ENCODE peak calls at places on chromosomes 11 and 22, in eight cellular contexts. N is NB4; A is kidney; W is activated B cell treated with CpG ODN at 0.5 μM for 24 hours; C is heart right ventricle; O is endothelial cell; G is HFFc6; U is activated CD8-positive, alpha-beta T cell treated with anti-CD3 and anti-CD28 coated beads for 36 hours. P is an unnamed sample.

GRCh38 chr22:45919504-45920286 is 57.3 kb downstream of the WNT7B start:
- DNase-seq in N (no peak), A (no peak), W (no peak), C (no peak), O (no peak), G (no peak), U (no peak), P (no peak)

GRCh38 chr11:36164522-36165250 is 124.5 kb downstream of the COMMD9 start:
- DNase-seq in N (no peak), A (no peak), W (no peak), C (no peak), O (no peak), G (peak), U (no peak), P (no peak)

GRCh38 chr22:27800250-27801131 is 1.1 kb downstream of the MN1 start:
- DNase-seq in N (no peak), A (peak), W (no peak), C (peak), O (no peak), G (no peak), U (no peak), P (no peak)

GRCh38 chr11:123943738-123944137 is at the start of gene OR6T1:
- DNase-seq in N (no peak), A (no peak), W (no peak), C (no peak), O (no peak), G (no peak), U (no peak), P (no peak)

GRCh38 chr22:24165673-24166072 is 15.6 kb upstream of the SUSD2 start:
- DNase-seq in N (no peak), A (no peak), W (no peak), C (no peak), O (no peak), G (peak), U (no peak), P (no peak)

GRCh38 chr22:40426671-40427070 is 56.3 kb downstream of the SGSM3 start:
- DNase-seq in N (no peak), A (no peak), W (no peak), C (no peak), O (no peak), G (no peak), U (no peak), P (no peak)

GRCh38 chr11:65262775-65263174 is 1.0 kb downstream of the POLA2 start:
- DNase-seq in N (peak), A (no peak), W (no peak), C (no peak), O (no peak), G (no peak), U (no peak), P (no peak)

GRCh38 chr11:132035736-132036135 is 665.3 kb downstream of the NTM start:
- DNase-seq in N (no peak), A (no peak), W (no peak), C (no peak), O (no peak), G (no peak), U (no peak), P (no peak)

GRCh38 chr11:13289081-13289480 is 11.5 kb downstream of the BMAL1 start:
- DNase-seq in N (no peak), A (no peak), W (no peak), C (no peak), O (peak), G (peak), U (no peak), P (no peak)

GRCh38 chr11:71283960-71284359 is 31.6 kb upstream of the SHANK2 start:
- DNase-seq in N (no peak), A (no peak), W (no peak), C (no peak), O (no peak), G (no peak), U (no peak), P (no peak)

GRCh38 chr11:76269247-76269646 is 62.9 kb upstream of the WNT11 start:
- DNase-seq in N (no peak), A (no peak), W (no peak), C (peak), O (no peak), G (no peak), U (no peak), P (no peak)

GRCh38 chr11:131511794-131512193 is 141.4 kb downstream of the NTM start:
- DNase-seq in N (peak), A (no peak), W (no peak), C (no peak), O (peak), G (no peak), U (peak), P (peak)

GRCh38 chr22:38454361-38455062 is 487 bp downstream of the KCNJ4 start:
- DNase-seq in N (peak), A (peak), W (no peak), C (no peak), O (no peak), G (no peak), U (peak), P (peak)

GRCh38 chr11:19088791-19089190 is 28.2 kb upstream of the ZDHHC13 start:
- DNase-seq in N (no peak), A (no peak), W (no peak), C (no peak), O (no peak), G (no peak), U (no peak), P (no peak)

GRCh38 chr11:36411202-36411640 is 98.9 kb downstream of the TRAF6 start:
- DNase-seq in N (peak), A (no peak), W (peak), C (no peak), O (no peak), G (no peak), U (peak), P (peak)

GRCh38 chr11:62324738-62325556 is 12.3 kb upstream of the ASRGL1 start:
- DNase-seq in N (peak), A (no peak), W (no peak), C (peak), O (peak), G (peak), U (peak), P (peak)

GRCh38 chr11:104256525-104256924 is 92.6 kb upstream of the PDGFD start:
- DNase-seq in N (no peak), A (no peak), W (no peak), C (no peak), O (no peak), G (no peak), U (no peak), P (no peak)

GRCh38 chr11:69563306-69563705 is 77.7 kb upstream of the CCND1 start:
- DNase-seq in N (no peak), A (no peak), W (no peak), C (no peak), O (no peak), G (no peak), U (no peak), P (no peak)

GRCh38 chr11:108788565-108789199 is 123.8 kb downstream of the DDX10 start:
- DNase-seq in N (peak), A (no peak), W (no peak), C (no peak), O (peak), G (peak), U (no peak), P (peak)

GRCh38 chr11:91966368-91966767 is 258.2 kb upstream of the FAT3 start:
- DNase-seq in N (no peak), A (no peak), W (no peak), C (no peak), O (no peak), G (no peak), U (no peak), P (no peak)

GRCh38 chr11:121899534-121899933 is 216.5 kb downstream of the BLID start:
- DNase-seq in N (no peak), A (no peak), W (no peak), C (no peak), O (no peak), G (no peak), U (no peak), P (no peak)

GRCh38 chr11:102793677-102794290 is 4.2 kb downstream of the MMP1 start:
- DNase-seq in N (no peak), A (no peak), W (no peak), C (no peak), O (no peak), G (no peak), U (no peak), P (no peak)

GRCh38 chr11:125517116-125517804 is 21.2 kb upstream of the FEZ1 start:
- DNase-seq in N (no peak), A (no peak), W (no peak), C (no peak), O (peak), G (peak), U (no peak), P (no peak)

GRCh38 chr22:39600491-39601179 is 30.1 kb downstream of the CACNA1I start:
- DNase-seq in N (no peak), A (no peak), W (no peak), C (no peak), O (no peak), G (no peak), U (no peak), P (no peak)

GRCh38 chr11:135075740-135076139 is 663.7 kb upstream of the B3GAT1 start:
- DNase-seq in N (peak), A (peak), W (no peak), C (peak), O (peak), G (peak), U (peak), P (no peak)

GRCh38 chr11:120807414-120808150 is 216.3 kb upstream of the TBCEL start:
- DNase-seq in N (no peak), A (peak), W (no peak), C (no peak), O (no peak), G (peak), U (no peak), P (no peak)

GRCh38 chr11:31870609-31871309 is 59.6 kb upstream of the PAX6 start:
- DNase-seq in N (peak), A (peak), W (no peak), C (peak), O (peak), G (no peak), U (peak), P (peak)

DNA sequence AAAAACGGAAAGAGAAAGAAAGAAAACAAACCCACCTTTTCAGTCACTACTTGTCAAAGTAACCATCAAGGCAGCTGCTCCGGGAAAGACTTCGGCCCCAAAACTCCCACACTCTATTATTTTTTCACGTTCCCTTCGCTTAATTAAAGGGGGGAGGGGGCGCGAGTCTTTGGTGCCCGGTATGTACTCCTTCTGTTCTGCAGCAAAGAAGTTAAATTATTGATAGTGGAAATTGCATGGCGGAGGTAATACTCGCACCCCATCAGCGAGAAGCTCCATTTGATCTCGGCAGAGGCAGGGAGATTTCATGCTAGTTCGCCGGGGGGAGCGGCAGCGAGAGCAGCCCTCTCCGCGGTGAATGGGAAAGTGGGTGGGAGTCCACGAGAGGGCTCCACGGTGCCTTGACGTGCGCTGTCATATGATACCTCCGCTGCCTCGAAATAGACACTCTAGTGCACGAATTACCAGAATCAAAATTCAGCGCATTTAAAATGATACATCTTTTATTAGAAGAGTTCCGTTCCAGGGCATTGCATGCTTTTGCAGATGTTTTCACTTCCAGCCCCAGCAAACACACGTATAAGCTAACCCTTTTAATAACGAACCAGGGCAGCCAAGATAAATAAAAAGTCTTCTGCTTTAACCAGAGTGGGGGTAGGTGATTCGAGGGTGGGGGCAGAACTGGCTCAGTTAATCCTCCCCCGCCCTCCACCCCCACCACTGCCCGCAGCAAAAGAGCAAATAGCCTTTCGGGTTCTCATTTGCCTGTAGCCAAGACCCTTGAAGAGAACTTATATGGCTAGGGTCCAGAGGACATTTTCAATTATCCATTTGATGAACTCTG is 1.2 kb upstream of the BDNF start:
- DNase-seq in N (peak), A (no peak), W (no peak), C (peak), O (no peak), G (peak), U (no peak), P (peak)
- TF ChIP-seq CTCF in N (peak), A (no peak), W (no peak), C (peak), O (no peak), G (peak), U (no peak), P (peak)

GRCh38 chr11:117841582-117842031 is 17.1 kb upstream of the FXYD2 start:
- DNase-seq in N (no peak), A (peak), W (no peak), C (no peak), O (no peak), G (no peak), U (no peak), P (no peak)

GRCh38 chr11:117840881-117841581 is 16.5 kb upstream of the FXYD2 start:
- DNase-seq in N (no peak), A (peak), W (peak), C (no peak), O (no peak), G (no peak), U (no peak), P (no peak)

GRCh38 chr11:117839936-117840813 is 15.6 kb upstream of the FXYD2 start:
- DNase-seq in N (no peak), A (peak), W (peak), C (no peak), O (no peak), G (no peak), U (no peak), P (no peak)

GRCh38 chr11:117842131-117842941 is 17.8 kb upstream of the FXYD2 start:
- DNase-seq in N (peak), A (peak), W (peak), C (no peak), O (no peak), G (no peak), U (no peak), P (no peak)

GRCh38 chr11:117843666-117844484 is 19.3 kb upstream of the FXYD2 start:
- DNase-seq in N (peak), A (peak), W (peak), C (peak), O (peak), G (peak), U (peak), P (peak)
- TF ChIP-seq CTCF in N (peak), A (peak), W (peak), C (peak), O (peak), G (peak), U (peak), P (peak)

GRCh38 chr22:49358041-49358440 is 469.6 kb downstream of the BRD1 start:
- DNase-seq in N (no peak), A (peak), W (no peak), C (no peak), O (no peak), G (no peak), U (no peak), P (no peak)

GRCh38 chr22:49355206-49355920 is 472.3 kb downstream of the BRD1 start:
- DNase-seq in N (no peak), A (peak), W (no peak), C (no peak), O (no peak), G (no peak), U (no peak), P (no peak)

GRCh38 chr22:49354516-49355205 is 473.0 kb downstream of the BRD1 start:
- DNase-seq in N (no peak), A (peak), W (no peak), C (no peak), O (no peak), G (no peak), U (no peak), P (no peak)

GRCh38 chr22:49359061-49359460 is 468.6 kb downstream of the BRD1 start:
- DNase-seq in N (no peak), A (peak), W (no peak), C (no peak), O (no peak), G (no peak), U (no peak), P (no peak)

DNA sequence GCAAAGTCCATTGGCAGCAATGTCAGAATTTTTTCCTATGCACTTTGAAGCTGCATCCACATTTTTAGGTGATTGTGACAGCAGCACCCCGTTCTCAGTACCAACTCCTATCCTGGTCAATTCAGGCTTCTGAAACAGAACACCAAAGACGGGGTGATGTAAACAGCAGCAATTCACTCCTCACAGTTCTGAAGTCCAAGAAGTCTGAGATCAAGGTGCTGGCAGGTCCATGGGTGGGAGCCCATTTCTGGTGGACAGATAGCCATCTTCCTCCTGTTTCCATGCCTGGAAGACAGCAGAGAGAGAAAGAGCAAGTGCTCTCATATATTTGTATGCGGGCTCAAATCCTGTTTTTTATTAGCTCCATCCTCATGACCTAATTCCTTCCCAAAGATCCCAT is 471.2 kb downstream of the BRD1 start:
- DNase-seq in N (no peak), A (no peak), W (no peak), C (no peak), O (no peak), G (no peak), U (no peak), P (no peak)
- TF ChIP-seq CTCF in N (no peak), A (no peak), W (no peak), C (no peak), O (no peak), G (no peak), U (no peak), P (no peak)

GRCh38 chr22:19728836-19729235 is 5.5 kb downstream of the GP1BB start:
- DNase-seq in N (no peak), A (no peak), W (no peak), C (no peak), O (no peak), G (no peak), U (no peak), P (no peak)
- TF ChIP-seq CTCF in N (no peak), A (no peak), W (no peak), C (no peak), O (no peak), G (no peak), U (no peak), P (no peak)

P was measured in GM10248.